ENCODE peak calls at places on chromosomes 11 and 22, in five cellular contexts. X is activated CD4-positive, CD25-positive, alpha-beta regulatory T cell; T is brain pericyte; Y is KBM-7; I is stimulated activated naive CD8-positive, alpha-beta T cell treated with anti-CD3 and anti-CD28 coated beads, Interleukin-15, amount 100 ng/mL, for 72 hours. S is an unnamed sample.

GRCh38 chr11:9692696-9693095 is 28.8 kb downstream of the SWAP70 start:
- DNase-seq in X (no peak), I (no peak), Y (peak), T (no peak), S (no peak)

GRCh38 chr11:33633251-33634003 is 67.2 kb downstream of the C11orf91 start:
- DNase-seq in T (peak), Y (no peak), X (no peak), I (no peak), S (no peak)

GRCh38 chr11:63682045-63682915 is 980 bp downstream of the RTN3 start:
- DNase-seq in I (peak), Y (peak), T (no peak), X (no peak), S (no peak)

GRCh38 chr22:43154887-43155536 is 3.7 kb downstream of the TSPO start:
- DNase-seq in X (no peak), T (no peak), I (no peak), Y (no peak), S (no peak)

GRCh38 chr11:72493426-72494108 is 59.2 kb upstream of the CLPB start:
- DNase-seq in X (no peak), Y (peak), T (no peak), I (no peak), S (no peak)

GRCh38 chr11:64318694-64319420 is 936 bp downstream of the PRDX5 start:
- DNase-seq in X (no peak), I (no peak), T (no peak), Y (no peak), S (no peak)

GRCh38 chr11:44034639-44035038 is 13.1 kb upstream of the ACCSL start:
- DNase-seq in X (no peak), Y (no peak), I (no peak), T (no peak), S (no peak)

GRCh38 chr11:62574363-62575057 is 819 bp upstream of the EEF1G start:
- DNase-seq in T (no peak), X (no peak), I (no peak), Y (peak), S (no peak)

GRCh38 chr11:83124631-83125424 is 32.1 kb upstream of the PCF11 start:
- DNase-seq in T (no peak), I (no peak), Y (no peak), X (no peak), S (no peak)

GRCh38 chr11:20840341-20840740 is 171.0 kb downstream of the NELL1 start:
- DNase-seq in Y (no peak), I (no peak), T (no peak), X (no peak), S (no peak)

GRCh38 chr22:46798366-46799057 is 36.1 kb downstream of the TBC1D22A start:
- DNase-seq in T (peak), X (peak), Y (peak), I (peak), S (peak)

GRCh38 chr11:128240546-128240945 is 346.8 kb downstream of the ETS1 start:
- DNase-seq in X (no peak), Y (no peak), I (no peak), T (no peak), S (no peak)

GRCh38 chr22:28716686-28717085 is 24.9 kb downstream of the CHEK2 start:
- DNase-seq in I (no peak), Y (no peak), X (no peak), T (no peak), S (no peak)

GRCh38 chr11:72038491-72038890 is 39.8 kb downstream of the IL18BP start:
- DNase-seq in I (no peak), X (no peak), Y (no peak), T (peak), S (no peak)

GRCh38 chr11:72236774-72237111 is 7.2 kb downstream of the PHOX2A start:
- DNase-seq in Y (no peak), X (no peak), T (no peak), I (no peak), S (no peak)

GRCh38 chr11:101618691-101619090 is 34.9 kb upstream of the TRPC6 start:
- DNase-seq in Y (no peak), X (no peak), I (no peak), T (no peak), S (no peak)

GRCh38 chr11:44604171-44604581 is 38.7 kb downstream of the CD82 start:
- DNase-seq in T (no peak), I (no peak), X (no peak), Y (no peak), S (no peak)

GRCh38 chr11:9748361-9748970 is 84.6 kb downstream of the SWAP70 start:
- DNase-seq in I (peak), Y (peak), X (no peak), T (peak), S (peak)

GRCh38 chr11:95453616-95454118 is 222.7 kb upstream of the SESN3 start:
- DNase-seq in X (no peak), I (no peak), T (no peak), Y (no peak), S (no peak)

GRCh38 chr11:47863189-47863892 is 15.2 kb upstream of the NUP160 start:
- DNase-seq in T (peak), Y (peak), I (no peak), X (no peak), S (no peak)

S was measured in natural killer cell.